ENCODE peak calls at places on chromosomes 16 and 17, in seven cellular contexts. One of them, this sample, is unnamed.

GRCh38 chr16:86029131-86029741 is 130.3 kb downstream of the IRF8 start:
- DNase-seq in skeletal muscle cell: no peak
- DNase-seq in SJCRH30: peak; percentile 54
- DNase-seq in ascending aorta: no peak
- DNase-seq in right atrium auricular region: no peak
- DNase-seq in AG04449: peak; percentile 7
- DNase-seq in fibroblast of pulmonary artery: peak; percentile 25
- DNase-seq in this sample: no peak

GRCh38 chr16:54651440-54651839 is 279.2 kb upstream of the IRX5 start:
- DNase-seq in fibroblast of pulmonary artery: no peak
- DNase-seq in AG04449: no peak
- DNase-seq in skeletal muscle cell: no peak
- DNase-seq in ascending aorta: no peak
- DNase-seq in right atrium auricular region: no peak
- DNase-seq in SJCRH30: no peak
- DNase-seq in this sample: no peak

GRCh38 chr17:4908711-4909496 is 6.0 kb upstream of the CHRNE start:
- DNase-seq in skeletal muscle cell: peak; percentile 62
- DNase-seq in ascending aorta: peak; percentile 94
- DNase-seq in right atrium auricular region: peak; percentile 96
- DNase-seq in SJCRH30: peak; percentile 91
- DNase-seq in AG04449: peak; percentile 40
- DNase-seq in fibroblast of pulmonary artery: peak; percentile 97
- DNase-seq in this sample: peak; percentile 82

GRCh38 chr16:66925322-66925840 is at the start of gene RRAD:
- DNase-seq in SJCRH30: no peak
- DNase-seq in right atrium auricular region: no peak
- DNase-seq in fibroblast of pulmonary artery: peak; percentile 36
- DNase-seq in ascending aorta: peak; percentile 88
- DNase-seq in AG04449: no peak
- DNase-seq in skeletal muscle cell: no peak
- DNase-seq in this sample: no peak

GRCh38 chr17:73686961-73687360 is 42.7 kb upstream of the SDK2 start:
- DNase-seq in right atrium auricular region: no peak
- DNase-seq in skeletal muscle cell: no peak
- DNase-seq in ascending aorta: no peak
- DNase-seq in SJCRH30: no peak
- DNase-seq in fibroblast of pulmonary artery: no peak
- DNase-seq in AG04449: no peak
- DNase-seq in this sample: no peak

GRCh38 chr16:85330694-85331188 is 218.5 kb upstream of the CIBAR2 start:
- DNase-seq in ascending aorta: no peak
- DNase-seq in skeletal muscle cell: peak; percentile 67
- DNase-seq in AG04449: peak; percentile 52
- DNase-seq in right atrium auricular region: no peak
- DNase-seq in SJCRH30: peak; percentile 82
- DNase-seq in fibroblast of pulmonary artery: peak; percentile 87
- DNase-seq in this sample: peak; percentile 44

GRCh38 chr16:52976539-52977167 is 76.0 kb downstream of the CHD9NB start:
- DNase-seq in right atrium auricular region: no peak
- DNase-seq in fibroblast of pulmonary artery: peak; percentile 61
- DNase-seq in ascending aorta: no peak
- DNase-seq in AG04449: no peak
- DNase-seq in SJCRH30: peak; percentile 38
- DNase-seq in skeletal muscle cell: no peak
- DNase-seq in this sample: no peak

GRCh38 chr16:69481901-69482341 is 57.5 kb downstream of the CYB5B start:
- DNase-seq in AG04449: no peak
- DNase-seq in SJCRH30: peak; percentile 73
- DNase-seq in fibroblast of pulmonary artery: peak; percentile 85
- DNase-seq in skeletal muscle cell: peak; percentile 17
- DNase-seq in right atrium auricular region: peak; percentile 87
- DNase-seq in ascending aorta: peak; percentile 94
- DNase-seq in this sample: no peak

GRCh38 chr17:66898536-66898935 is 63.6 kb downstream of the CACNG5 start:
- DNase-seq in AG04449: no peak
- DNase-seq in right atrium auricular region: no peak
- DNase-seq in ascending aorta: no peak
- DNase-seq in fibroblast of pulmonary artery: no peak
- DNase-seq in skeletal muscle cell: no peak
- DNase-seq in SJCRH30: no peak
- DNase-seq in this sample: no peak

GRCh38 chr16:50602531-50603205 is 54.5 kb downstream of the NKD1 start:
- DNase-seq in AG04449: no peak
- DNase-seq in skeletal muscle cell: no peak
- DNase-seq in SJCRH30: no peak
- DNase-seq in right atrium auricular region: no peak
- DNase-seq in ascending aorta: no peak
- DNase-seq in fibroblast of pulmonary artery: no peak
- DNase-seq in this sample: no peak

GRCh38 chr16:53768593-53768992 is 64.6 kb downstream of the FTO start:
- DNase-seq in fibroblast of pulmonary artery: peak; percentile 91
- DNase-seq in right atrium auricular region: no peak
- DNase-seq in ascending aorta: no peak
- DNase-seq in skeletal muscle cell: peak; percentile 93
- DNase-seq in AG04449: peak; percentile 81
- DNase-seq in SJCRH30: peak; percentile 71
- DNase-seq in this sample: peak; percentile 88

GRCh38 chr16:53741546-53741945 is 37.6 kb downstream of the FTO start:
- DNase-seq in SJCRH30: no peak
- DNase-seq in AG04449: no peak
- DNase-seq in fibroblast of pulmonary artery: no peak
- DNase-seq in ascending aorta: no peak
- DNase-seq in right atrium auricular region: no peak
- DNase-seq in skeletal muscle cell: no peak
- DNase-seq in this sample: no peak

GRCh38 chr17:30812218-30813177 is 12.0 kb downstream of the CRLF3 start:
- DNase-seq in skeletal muscle cell: no peak
- DNase-seq in fibroblast of pulmonary artery: peak; percentile 18
- DNase-seq in AG04449: no peak
- DNase-seq in right atrium auricular region: no peak
- DNase-seq in SJCRH30: no peak
- DNase-seq in ascending aorta: no peak
- DNase-seq in this sample: no peak

GRCh38 chr16:19898166-19898565 is 13.5 kb upstream of the GPRC5B start:
- DNase-seq in skeletal muscle cell: no peak
- DNase-seq in ascending aorta: no peak
- DNase-seq in SJCRH30: no peak
- DNase-seq in right atrium auricular region: no peak
- DNase-seq in AG04449: no peak
- DNase-seq in fibroblast of pulmonary artery: no peak
- DNase-seq in this sample: no peak

GRCh38 chr16:29784901-29785500 is 5.5 kb upstream of the KIF22 start:
- DNase-seq in skeletal muscle cell: no peak
- DNase-seq in fibroblast of pulmonary artery: peak; percentile 72
- DNase-seq in right atrium auricular region: peak; percentile 68
- DNase-seq in ascending aorta: peak; percentile 77
- DNase-seq in AG04449: no peak
- DNase-seq in SJCRH30: no peak
- DNase-seq in this sample: no peak
- H3K4me3 ChIP-seq in skeletal muscle cell: peak overlapping the region; percentile 34
- H3K4me3 ChIP-seq in fibroblast of pulmonary artery: peak overlapping the region; percentile 15
- H3K4me3 ChIP-seq in right atrium auricular region: peak overlapping the region; percentile 6
- H3K4me3 ChIP-seq in ascending aorta: peak overlapping the region; percentile 33
- H3K4me3 ChIP-seq in AG04449: peak overlapping the region; percentile 32
- H3K4me3 ChIP-seq in SJCRH30: no peak overlapping the region
- H3K4me3 ChIP-seq in this sample: peak overlapping the region; percentile 2

GRCh38 chr17:40315678-40316570 is 6.9 kb downstream of the RARA start:
- DNase-seq in SJCRH30: no peak
- DNase-seq in fibroblast of pulmonary artery: no peak
- DNase-seq in ascending aorta: peak; percentile 61
- DNase-seq in AG04449: no peak
- DNase-seq in right atrium auricular region: no peak
- DNase-seq in skeletal muscle cell: no peak
- DNase-seq in this sample: no peak
- H3K4me3 ChIP-seq in SJCRH30: peak overlapping the region; percentile 93
- H3K4me3 ChIP-seq in fibroblast of pulmonary artery: no peak overlapping the region
- H3K4me3 ChIP-seq in ascending aorta: no peak overlapping the region
- H3K4me3 ChIP-seq in AG04449: no peak overlapping the region
- H3K4me3 ChIP-seq in right atrium auricular region: no peak overlapping the region
- H3K4me3 ChIP-seq in skeletal muscle cell: no peak overlapping the region
- H3K4me3 ChIP-seq in this sample: no peak overlapping the region

GRCh38 chr16:68446941-68447675 is 1.2 kb downstream of the SMPD3 start:
- DNase-seq in SJCRH30: no peak
- DNase-seq in ascending aorta: no peak
- DNase-seq in AG04449: no peak
- DNase-seq in fibroblast of pulmonary artery: no peak
- DNase-seq in skeletal muscle cell: no peak
- DNase-seq in right atrium auricular region: no peak
- DNase-seq in this sample: no peak
- H3K4me3 ChIP-seq in SJCRH30: no peak overlapping the region
- H3K4me3 ChIP-seq in ascending aorta: no peak overlapping the region
- H3K4me3 ChIP-seq in AG04449: no peak overlapping the region
- H3K4me3 ChIP-seq in fibroblast of pulmonary artery: no peak overlapping the region
- H3K4me3 ChIP-seq in skeletal muscle cell: no peak overlapping the region
- H3K4me3 ChIP-seq in right atrium auricular region: no peak overlapping the region
- H3K4me3 ChIP-seq in this sample: no peak overlapping the region

GRCh38 chr17:50562266-50563094 is 2.0 kb downstream of the CACNA1G start:
- DNase-seq in skeletal muscle cell: no peak
- DNase-seq in SJCRH30: no peak
- DNase-seq in AG04449: no peak
- DNase-seq in fibroblast of pulmonary artery: no peak
- DNase-seq in ascending aorta: no peak
- DNase-seq in right atrium auricular region: no peak
- DNase-seq in this sample: no peak

GRCh38 chr17:50560185-50560824 is at the start of gene CACNA1G:
- DNase-seq in right atrium auricular region: peak; percentile 94
- DNase-seq in AG04449: no peak
- DNase-seq in ascending aorta: peak; percentile 95
- DNase-seq in fibroblast of pulmonary artery: peak; percentile 79
- DNase-seq in SJCRH30: peak; percentile 93
- DNase-seq in skeletal muscle cell: peak; percentile 36
- DNase-seq in this sample: peak; percentile 25

GRCh38 chr17:50561796-50562195 is 1.3 kb downstream of the CACNA1G start:
- DNase-seq in ascending aorta: no peak
- DNase-seq in AG04449: no peak
- DNase-seq in skeletal muscle cell: no peak
- DNase-seq in SJCRH30: no peak
- DNase-seq in fibroblast of pulmonary artery: no peak
- DNase-seq in right atrium auricular region: no peak
- DNase-seq in this sample: no peak

GRCh38 chr17:50559674-50560184 is 786 bp upstream of the CACNA1G start:
- DNase-seq in SJCRH30: peak; percentile 70
- DNase-seq in fibroblast of pulmonary artery: peak; percentile 46
- DNase-seq in right atrium auricular region: peak; percentile 71
- DNase-seq in ascending aorta: peak; percentile 89
- DNase-seq in AG04449: no peak
- DNase-seq in skeletal muscle cell: no peak
- DNase-seq in this sample: no peak

DNA sequence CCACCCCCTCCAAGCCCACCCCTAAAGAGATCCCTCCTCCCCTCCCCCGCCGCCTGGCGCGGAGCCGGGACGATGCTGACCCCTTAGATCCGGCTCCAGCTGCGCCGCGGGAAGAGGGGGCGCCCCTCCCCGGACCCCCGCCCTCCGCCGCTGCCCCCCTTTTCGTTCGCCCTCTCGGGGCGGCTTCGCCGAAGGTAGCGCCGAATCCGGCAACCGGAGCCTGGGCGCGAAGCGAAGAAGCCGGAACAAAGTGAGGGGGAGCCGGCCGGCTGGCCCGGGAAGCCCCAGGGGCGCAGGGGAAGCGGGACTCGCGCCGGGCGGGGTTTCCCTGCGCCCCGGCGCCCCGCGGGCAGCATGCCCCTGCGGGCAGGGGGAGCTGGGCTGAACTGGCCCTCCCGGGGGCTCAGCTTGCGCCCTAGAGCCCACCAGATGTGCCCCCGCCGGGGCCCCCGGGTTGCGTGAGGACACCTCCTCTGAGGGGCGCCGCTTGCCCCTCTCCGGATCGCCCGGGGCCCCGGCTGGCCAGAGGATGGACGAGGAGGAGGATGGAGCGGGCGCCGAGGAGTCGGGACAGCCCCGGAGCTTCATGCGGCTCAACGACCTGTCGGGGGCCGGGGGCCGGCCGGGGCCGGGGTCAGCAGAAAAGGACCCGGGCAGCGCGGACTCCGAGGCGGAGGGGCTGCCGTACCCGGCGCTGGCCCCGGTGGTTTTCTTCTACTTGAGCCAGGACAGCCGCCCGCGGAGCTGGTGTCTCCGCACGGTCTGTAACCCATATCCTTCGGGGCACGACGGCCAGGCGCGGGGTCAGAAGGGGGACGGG is 626 bp downstream of the CACNA1G start:
- DNase-seq in fibroblast of pulmonary artery: no peak
- DNase-seq in right atrium auricular region: no peak
- DNase-seq in ascending aorta: peak; percentile 67
- DNase-seq in AG04449: no peak
- DNase-seq in skeletal muscle cell: no peak
- DNase-seq in SJCRH30: no peak
- DNase-seq in this sample: no peak
- H3K4me3 ChIP-seq in fibroblast of pulmonary artery: no peak overlapping the region
- H3K4me3 ChIP-seq in right atrium auricular region: peak overlapping the region; percentile 44
- H3K4me3 ChIP-seq in ascending aorta: peak overlapping the region; percentile 57
- H3K4me3 ChIP-seq in AG04449: peak overlapping the region; percentile 49
- H3K4me3 ChIP-seq in skeletal muscle cell: peak overlapping the region; percentile 52
- H3K4me3 ChIP-seq in SJCRH30: peak overlapping the region; percentile 67
- H3K4me3 ChIP-seq in this sample: peak overlapping the region; percentile 32

DNA sequence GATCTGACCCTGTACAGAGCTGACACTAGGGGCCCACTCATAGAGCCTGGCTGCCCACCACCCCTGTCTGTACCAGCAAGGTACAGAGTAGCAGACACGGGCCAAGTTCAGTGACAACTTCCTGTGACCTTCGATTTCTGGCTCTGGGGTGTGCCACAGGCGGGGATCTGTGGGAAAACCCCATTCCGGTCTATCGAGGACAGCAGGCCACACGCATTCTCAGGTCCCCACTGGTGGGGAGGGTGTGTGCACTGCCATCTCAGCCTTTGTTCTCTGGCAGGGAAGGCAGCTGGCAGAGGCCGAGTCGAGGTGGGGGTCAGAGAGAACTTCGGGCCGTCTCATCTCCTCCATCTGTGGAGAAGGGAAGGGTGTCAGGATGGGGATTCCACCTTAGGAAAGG is 10.0 kb downstream of the NLE1 start:
- DNase-seq in right atrium auricular region: no peak
- DNase-seq in ascending aorta: no peak
- DNase-seq in AG04449: no peak
- DNase-seq in SJCRH30: no peak
- DNase-seq in fibroblast of pulmonary artery: no peak
- DNase-seq in skeletal muscle cell: no peak
- DNase-seq in this sample: no peak
- H3K4me3 ChIP-seq in right atrium auricular region: no peak overlapping the region
- H3K4me3 ChIP-seq in ascending aorta: no peak overlapping the region
- H3K4me3 ChIP-seq in AG04449: no peak overlapping the region
- H3K4me3 ChIP-seq in SJCRH30: no peak overlapping the region
- H3K4me3 ChIP-seq in fibroblast of pulmonary artery: no peak overlapping the region
- H3K4me3 ChIP-seq in skeletal muscle cell: no peak overlapping the region
- H3K4me3 ChIP-seq in this sample: no peak overlapping the region